ENCODE peak calls at places on chromosomes 6 and 20, in seven cellular contexts. One of them, this sample, is unnamed.

GRCh38 chr6:134115715-134116074 is 63.3 kb upstream of the SLC2A12 start:
- DNase-seq in hypothalamus: peak
- DNase-seq in cardiac muscle cell: no peak
- DNase-seq in activated T-cell treated with anti-CD3 and anti-CD28 coated beads, Interleukin-2, amount 50 U/mL, for 48 hours: no peak
- DNase-seq in nucleus accumbens: peak
- DNase-seq in stimulated activated naive CD8-positive, alpha-beta T cell treated with anti-CD3 and anti-CD28 coated beads, Interleukin-15, Interleukin-2, amounts not matched to agents 100 U/mL and 50 U/mL, for 24 hours: no peak
- DNase-seq in uterus: no peak
- DNase-seq in this sample: no peak

GRCh38 chr20:4592316-4593148 is 129.2 kb upstream of the PRND start:
- DNase-seq in hypothalamus: no peak
- DNase-seq in uterus: peak
- DNase-seq in stimulated activated naive CD8-positive, alpha-beta T cell treated with anti-CD3 and anti-CD28 coated beads, Interleukin-15, Interleukin-2, amounts not matched to agents 100 U/mL and 50 U/mL, for 24 hours: peak
- DNase-seq in nucleus accumbens: no peak
- DNase-seq in activated T-cell treated with anti-CD3 and anti-CD28 coated beads, Interleukin-2, amount 50 U/mL, for 48 hours: peak
- DNase-seq in cardiac muscle cell: peak
- DNase-seq in this sample: peak

GRCh38 chr6:98581725-98582124 is 252.6 kb upstream of the POU3F2 start:
- DNase-seq in uterus: no peak
- DNase-seq in stimulated activated naive CD8-positive, alpha-beta T cell treated with anti-CD3 and anti-CD28 coated beads, Interleukin-15, Interleukin-2, amounts not matched to agents 100 U/mL and 50 U/mL, for 24 hours: no peak
- DNase-seq in cardiac muscle cell: no peak
- DNase-seq in nucleus accumbens: no peak
- DNase-seq in hypothalamus: no peak
- DNase-seq in activated T-cell treated with anti-CD3 and anti-CD28 coated beads, Interleukin-2, amount 50 U/mL, for 48 hours: no peak
- DNase-seq in this sample: no peak

GRCh38 chr6:88835210-88835609 is 128.2 kb downstream of the RNGTT start:
- DNase-seq in cardiac muscle cell: no peak
- DNase-seq in hypothalamus: no peak
- DNase-seq in activated T-cell treated with anti-CD3 and anti-CD28 coated beads, Interleukin-2, amount 50 U/mL, for 48 hours: no peak
- DNase-seq in uterus: no peak
- DNase-seq in stimulated activated naive CD8-positive, alpha-beta T cell treated with anti-CD3 and anti-CD28 coated beads, Interleukin-15, Interleukin-2, amounts not matched to agents 100 U/mL and 50 U/mL, for 24 hours: no peak
- DNase-seq in nucleus accumbens: no peak
- DNase-seq in this sample: no peak

GRCh38 chr6:125053809-125054208 is 91.6 kb downstream of the RNF217 start:
- DNase-seq in uterus: no peak
- DNase-seq in cardiac muscle cell: no peak
- DNase-seq in hypothalamus: no peak
- DNase-seq in activated T-cell treated with anti-CD3 and anti-CD28 coated beads, Interleukin-2, amount 50 U/mL, for 48 hours: no peak
- DNase-seq in nucleus accumbens: no peak
- DNase-seq in stimulated activated naive CD8-positive, alpha-beta T cell treated with anti-CD3 and anti-CD28 coated beads, Interleukin-15, Interleukin-2, amounts not matched to agents 100 U/mL and 50 U/mL, for 24 hours: no peak
- DNase-seq in this sample: no peak

GRCh38 chr6:3750324-3751018 is 1.0 kb downstream of the PXDC1 start:
- DNase-seq in cardiac muscle cell: peak
- DNase-seq in uterus: peak
- DNase-seq in nucleus accumbens: peak
- DNase-seq in hypothalamus: peak
- DNase-seq in activated T-cell treated with anti-CD3 and anti-CD28 coated beads, Interleukin-2, amount 50 U/mL, for 48 hours: no peak
- DNase-seq in stimulated activated naive CD8-positive, alpha-beta T cell treated with anti-CD3 and anti-CD28 coated beads, Interleukin-15, Interleukin-2, amounts not matched to agents 100 U/mL and 50 U/mL, for 24 hours: peak
- DNase-seq in this sample: peak

GRCh38 chr6:105402090-105402980 is 547 bp downstream of the PREP start:
- DNase-seq in uterus: no peak
- DNase-seq in cardiac muscle cell: no peak
- DNase-seq in activated T-cell treated with anti-CD3 and anti-CD28 coated beads, Interleukin-2, amount 50 U/mL, for 48 hours: no peak
- DNase-seq in hypothalamus: no peak
- DNase-seq in nucleus accumbens: peak
- DNase-seq in stimulated activated naive CD8-positive, alpha-beta T cell treated with anti-CD3 and anti-CD28 coated beads, Interleukin-15, Interleukin-2, amounts not matched to agents 100 U/mL and 50 U/mL, for 24 hours: no peak
- DNase-seq in this sample: peak

GRCh38 chr20:50089140-50089786 is 23.7 kb downstream of the UBE2V1 start:
- DNase-seq in activated T-cell treated with anti-CD3 and anti-CD28 coated beads, Interleukin-2, amount 50 U/mL, for 48 hours: no peak
- DNase-seq in uterus: no peak
- DNase-seq in nucleus accumbens: no peak
- DNase-seq in stimulated activated naive CD8-positive, alpha-beta T cell treated with anti-CD3 and anti-CD28 coated beads, Interleukin-15, Interleukin-2, amounts not matched to agents 100 U/mL and 50 U/mL, for 24 hours: no peak
- DNase-seq in hypothalamus: no peak
- DNase-seq in cardiac muscle cell: no peak
- DNase-seq in this sample: no peak

GRCh38 chr20:57594092-57594911 is 25.9 kb downstream of the ZBP1 start:
- DNase-seq in stimulated activated naive CD8-positive, alpha-beta T cell treated with anti-CD3 and anti-CD28 coated beads, Interleukin-15, Interleukin-2, amounts not matched to agents 100 U/mL and 50 U/mL, for 24 hours: peak
- DNase-seq in activated T-cell treated with anti-CD3 and anti-CD28 coated beads, Interleukin-2, amount 50 U/mL, for 48 hours: peak
- DNase-seq in nucleus accumbens: no peak
- DNase-seq in hypothalamus: no peak
- DNase-seq in cardiac muscle cell: peak
- DNase-seq in uterus: peak
- DNase-seq in this sample: peak

GRCh38 chr6:105270511-105270910 is 90.7 kb upstream of the POPDC3 start:
- DNase-seq in uterus: no peak
- DNase-seq in hypothalamus: no peak
- DNase-seq in stimulated activated naive CD8-positive, alpha-beta T cell treated with anti-CD3 and anti-CD28 coated beads, Interleukin-15, Interleukin-2, amounts not matched to agents 100 U/mL and 50 U/mL, for 24 hours: no peak
- DNase-seq in activated T-cell treated with anti-CD3 and anti-CD28 coated beads, Interleukin-2, amount 50 U/mL, for 48 hours: no peak
- DNase-seq in cardiac muscle cell: no peak
- DNase-seq in nucleus accumbens: no peak
- DNase-seq in this sample: no peak

GRCh38 chr6:45299096-45299581 is 29.0 kb upstream of the RUNX2 start:
- DNase-seq in activated T-cell treated with anti-CD3 and anti-CD28 coated beads, Interleukin-2, amount 50 U/mL, for 48 hours: no peak
- DNase-seq in nucleus accumbens: no peak
- DNase-seq in uterus: no peak
- DNase-seq in hypothalamus: no peak
- DNase-seq in stimulated activated naive CD8-positive, alpha-beta T cell treated with anti-CD3 and anti-CD28 coated beads, Interleukin-15, Interleukin-2, amounts not matched to agents 100 U/mL and 50 U/mL, for 24 hours: no peak
- DNase-seq in cardiac muscle cell: no peak
- DNase-seq in this sample: no peak

This sample was measured in endothelial cell.